ENCODE peak calls at places on chromosomes 7 and 10, in four cellular contexts. R, F, K and C are unnamed samples.

GRCh38 chr7:128962837-128963236 is 25.1 kb downstream of the IRF5 start:
- DNase-seq in R (no peak), K (no peak), F (peak), C (no peak)

GRCh38 chr10:119375574-119376265 is 166.8 kb downstream of the RGS10 start:
- DNase-seq in K (no peak), F (no peak), R (no peak), C (no peak)

GRCh38 chr10:69863580-69863979 is 61.9 kb downstream of the COL13A1 start:
- DNase-seq in K (no peak), R (no peak), F (no peak), C (no peak)

GRCh38 chr7:127665922-127666321 is 13.9 kb downstream of the SND1 start:
- DNase-seq in K (no peak), F (no peak), R (no peak), C (no peak)

GRCh38 chr10:60175418-60175817 is 214.3 kb downstream of the ANK3 start:
- DNase-seq in F (no peak), K (no peak), R (no peak), C (no peak)

GRCh38 chr10:87706731-87707130 is 47.1 kb downstream of the PAPSS2 start:
- DNase-seq in R (no peak), K (no peak), F (no peak), C (no peak)

GRCh38 chr7:142485617-142486226 is 227.9 kb upstream of the PRSS58 start:
- DNase-seq in R (no peak), K (no peak), F (no peak), C (no peak)

GRCh38 chr7:36526720-36527548 is 137.3 kb downstream of the ANLN start:
- DNase-seq in R (no peak), F (peak), K (no peak), C (no peak)

GRCh38 chr7:17009007-17009719 is 127.4 kb upstream of the AGR3 start:
- DNase-seq in F (no peak), R (no peak), K (no peak), C (peak)

GRCh38 chr7:65722361-65722792 is 150.5 kb upstream of the VKORC1L1 start:
- DNase-seq in F (peak), K (peak), R (peak), C (peak)

GRCh38 chr7:101277155-101277554 is 32.3 kb upstream of the FIS1 start:
- DNase-seq in R (no peak), K (no peak), F (no peak), C (no peak)

GRCh38 chr10:121721257-121721656 is 123.0 kb upstream of the FGFR2 start:
- DNase-seq in K (no peak), R (no peak), F (no peak), C (no peak)

GRCh38 chr10:132489053-132489703 is 48.4 kb upstream of the INPP5A start:
- DNase-seq in K (no peak), R (no peak), F (no peak), C (no peak)

GRCh38 chr10:96538683-96539082 is 25.0 kb upstream of the TLL2 start:
- DNase-seq in F (no peak), K (no peak), R (no peak), C (no peak)

GRCh38 chr10:86830043-86830591 is 73.7 kb downstream of the BMPR1A start:
- DNase-seq in F (no peak), K (no peak), R (no peak), C (no peak)

GRCh38 chr7:157526604-157527003 is 189.8 kb downstream of the DNAJB6 start:
- DNase-seq in K (no peak), F (no peak), R (no peak), C (no peak)

GRCh38 chr7:139714163-139714901 is 63.5 kb downstream of the HIPK2 start:
- DNase-seq in F (no peak), R (no peak), K (no peak), C (peak)

GRCh38 chr10:70759769-70760168 is 25.4 kb downstream of the TBATA start:
- DNase-seq in K (no peak), R (no peak), F (no peak), C (no peak)